ENCODE peak calls at places on chromosomes 16 and 17, in four cellular contexts. W is HL-60; O is CD8-positive, alpha-beta T cell; B is lower leg skin. G is an unnamed sample.

GRCh38 chr17:28667870-28668269 is 5.9 kb downstream of the SUPT6H start:
- DNase-seq in W (no peak), O (no peak), B (peak), G (no peak)

GRCh38 chr16:89099905-89100304 is 6.3 kb downstream of the ACSF3 start:
- DNase-seq in W (peak), O (no peak), B (no peak), G (no peak)

GRCh38 chr17:58337600-58338453 is 9.2 kb upstream of the TSPOAP1 start:
- DNase-seq in W (peak), O (peak), B (peak), G (peak)

GRCh38 chr17:35743911-35744328 is 9.1 kb downstream of the GAS2L2 start:
- DNase-seq in W (peak), O (no peak), B (no peak), G (no peak)

GRCh38 chr17:2419526-2419925 is 18.7 kb upstream of the MNT start:
- DNase-seq in W (no peak), O (no peak), B (no peak), G (no peak)

GRCh38 chr17:4852504-4853075 is 19.4 kb downstream of the MINK1 start:
- DNase-seq in W (no peak), O (no peak), B (no peak), G (no peak)

GRCh38 chr17:69713815-69714214 is 299.3 kb downstream of the MAP2K6 start:
- DNase-seq in W (no peak), O (no peak), B (no peak), G (no peak)

GRCh38 chr16:84278968-84279367 is 15.7 kb upstream of the WFDC1 start:
- DNase-seq in W (no peak), O (no peak), B (no peak), G (no peak)

GRCh38 chr17:69900829-69901228 is 174.2 kb upstream of the KCNJ16 start:
- DNase-seq in W (no peak), O (no peak), B (no peak), G (no peak)

GRCh38 chr17:79965806-79966205 is 69.9 kb downstream of the TBC1D16 start:
- DNase-seq in W (no peak), O (no peak), B (peak), G (peak)

GRCh38 chr16:89431158-89431584 is 59.2 kb downstream of the ANKRD11 start:
- DNase-seq in W (no peak), O (no peak), B (no peak), G (no peak)

GRCh38 chr17:66661411-66661843 is 173.5 kb upstream of the CACNG5 start:
- DNase-seq in W (peak), O (no peak), B (no peak), G (no peak)

GRCh38 chr17:8015957-8016631 is 13.7 kb downstream of the GUCY2D start:
- DNase-seq in W (no peak), O (no peak), B (peak), G (peak)

GRCh38 chr17:82964851-82965341 is 114.5 kb upstream of the METRNL start:
- DNase-seq in W (no peak), O (no peak), B (no peak), G (peak)

GRCh38 chr17:19022128-19022527 is 17.6 kb upstream of the FAM83G start:
- DNase-seq in W (no peak), O (no peak), B (no peak), G (no peak)

GRCh38 chr17:17840751-17841591 is 4.2 kb upstream of the SREBF1 start:
- DNase-seq in W (no peak), O (no peak), B (no peak), G (no peak)

GRCh38 chr17:44956076-44956475 is 8.5 kb upstream of the KIF18B start:
- DNase-seq in W (no peak), O (no peak), B (no peak), G (no peak)

GRCh38 chr16:28925386-28926228 is 569 bp upstream of the RABEP2 start:
- DNase-seq in W (peak), O (peak), B (peak), G (peak)

GRCh38 chr16:30700491-30700890 is 1.5 kb downstream of the SRCAP start:
- DNase-seq in W (no peak), O (no peak), B (no peak), G (no peak)

GRCh38 chr17:29215717-29216116 is 30.9 kb upstream of the CRYBA1 start:
- DNase-seq in W (no peak), O (no peak), B (peak), G (no peak)

GRCh38 chr16:23132921-23133532 is 16.2 kb downstream of the USP31 start:
- DNase-seq in W (no peak), O (no peak), B (no peak), G (no peak)
- H3K4me3 ChIP-seq in W (no peak), O (no peak), B (no peak), G (peak)

GRCh38 chr17:13600475-13601316 is 1.0 kb downstream of the HS3ST3A1 start:
- DNase-seq in W (no peak), O (no peak), B (no peak), G (no peak)
- H3K4me3 ChIP-seq in W (no peak), O (no peak), B (peak), G (peak)

GRCh38 chr16:50467943-50468748 is 80.0 kb upstream of the NKD1 start:
- DNase-seq in W (no peak), O (no peak), B (peak), G (no peak)
- H3K4me3 ChIP-seq in W (no peak), O (no peak), B (no peak), G (peak)

GRCh38 chr17:32330142-32330541 is 11.8 kb downstream of the C17orf75 start:
- DNase-seq in W (no peak), O (no peak), B (no peak), G (no peak)
- H3K4me3 ChIP-seq in W (no peak), O (no peak), B (no peak), G (no peak)

GRCh38 chr16:4115209-4115940 is 867 bp downstream of the ADCY9 start:
- DNase-seq in W (peak), O (peak), B (peak), G (peak)
- H3K4me3 ChIP-seq in W (peak), O (peak), B (peak), G (peak)

GRCh38 chr16:23124315-23124714 is 24.9 kb downstream of the USP31 start:
- DNase-seq in W (no peak), O (no peak), B (no peak), G (no peak)

GRCh38 chr16:23119570-23119969 is 29.7 kb downstream of the USP31 start:
- DNase-seq in W (no peak), O (no peak), B (no peak), G (no peak)

GRCh38 chr16:23120562-23120961 is 28.7 kb downstream of the USP31 start:
- DNase-seq in W (no peak), O (no peak), B (no peak), G (no peak)

GRCh38 chr16:23122107-23122506 is 27.1 kb downstream of the USP31 start:
- DNase-seq in W (no peak), O (no peak), B (no peak), G (no peak)

GRCh38 chr16:23121024-23121423 is 28.2 kb downstream of the USP31 start:
- DNase-seq in W (no peak), O (no peak), B (no peak), G (no peak)
- H3K4me3 ChIP-seq in W (no peak), O (no peak), B (no peak), G (no peak)

DNA sequence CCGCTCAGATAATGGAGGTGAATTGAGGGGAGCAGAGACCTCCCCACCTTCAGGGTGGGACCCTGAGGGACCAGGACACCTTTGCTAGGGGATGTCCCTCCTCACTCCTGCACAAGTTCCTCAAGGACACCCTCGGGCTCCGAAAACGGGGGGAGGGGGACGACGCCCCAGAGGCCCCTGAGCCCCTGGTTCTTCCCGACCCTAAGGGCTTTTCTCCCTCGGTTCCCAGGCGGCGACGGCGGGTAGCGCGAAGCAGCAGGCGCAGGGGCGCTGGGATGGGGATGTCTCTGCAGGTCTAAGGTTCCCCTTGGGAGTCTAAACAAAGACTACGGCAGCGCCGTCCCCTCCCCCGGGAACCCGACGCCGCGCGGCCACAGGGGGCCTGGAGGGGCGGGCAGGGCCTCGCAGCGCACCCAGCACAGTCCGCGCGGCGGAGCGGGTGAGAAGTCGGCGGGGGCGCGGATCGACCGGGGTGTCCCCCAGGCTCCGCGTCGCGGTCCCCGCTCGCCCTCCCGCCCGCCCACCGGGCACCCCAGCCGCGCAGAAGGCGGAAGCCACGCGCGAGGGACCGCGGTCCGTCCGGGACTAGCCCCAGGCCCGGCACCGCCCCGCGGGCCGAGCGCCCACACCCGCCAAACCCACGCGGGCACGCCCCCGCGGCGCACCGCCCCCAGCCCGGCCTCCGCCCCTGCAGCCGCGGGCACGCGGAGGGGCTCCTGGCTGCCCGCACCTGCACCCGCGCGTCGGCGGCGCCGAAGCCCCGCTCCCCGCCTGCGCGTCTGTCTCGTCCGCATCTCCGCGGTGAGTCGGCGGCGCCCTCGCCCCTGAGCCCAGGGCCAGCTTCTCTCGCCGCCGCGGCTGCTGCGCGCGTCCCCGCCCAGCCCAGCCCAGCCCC is 36.7 kb upstream of the NDRG4 start:
- DNase-seq in W (no peak), O (no peak), B (no peak), G (no peak)
- H3K4me3 ChIP-seq in W (no peak), O (no peak), B (peak), G (peak)

GRCh38 chr17:76121932-76122383 is 18.4 kb upstream of the EXOC7 start:
- DNase-seq in W (no peak), O (peak), B (no peak), G (no peak)
- H3K4me3 ChIP-seq in W (peak), O (peak), B (no peak), G (peak)

DNA sequence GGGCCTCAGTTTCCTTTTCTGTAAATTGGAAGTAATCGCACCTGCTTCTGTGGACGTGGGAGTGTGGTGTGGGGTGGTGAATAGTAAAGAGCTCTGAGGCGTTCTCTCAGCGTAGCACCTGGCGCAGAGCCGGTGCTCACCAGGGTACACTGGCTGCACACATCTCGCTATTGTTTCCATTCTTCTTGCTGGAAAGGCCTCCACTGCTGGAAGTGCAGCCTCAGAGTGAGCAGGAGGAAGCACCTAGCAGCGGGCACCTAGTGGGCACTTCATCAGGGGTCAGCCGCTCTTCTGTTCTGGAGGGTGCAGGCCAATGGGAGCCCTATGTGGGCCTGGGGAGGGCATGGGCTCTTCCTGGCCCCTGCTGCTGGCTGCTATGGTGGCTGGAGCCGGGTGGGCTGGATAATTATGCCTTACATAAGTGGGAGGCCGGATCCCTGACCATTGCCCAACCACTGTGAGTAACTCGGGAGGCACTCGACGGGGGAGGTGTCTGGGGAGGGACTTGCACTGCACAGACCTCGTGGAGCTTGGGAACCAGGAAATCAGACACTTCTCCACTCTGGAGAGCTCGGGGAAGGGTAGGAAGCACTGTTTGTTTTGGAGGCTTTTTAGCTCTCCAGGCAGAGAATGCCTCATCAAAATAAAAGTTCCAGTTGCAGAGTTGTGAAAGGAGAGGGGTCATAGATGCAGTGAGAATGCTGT is 1.7 kb downstream of the MAP2K3 start:
- DNase-seq in W (peak), O (no peak), B (peak), G (peak)
- H3K4me3 ChIP-seq in W (peak), O (peak), B (peak), G (peak)

GRCh38 chr16:85751665-85752501 is 987 bp upstream of the C16orf74 start:
- DNase-seq in W (no peak), O (no peak), B (no peak), G (no peak)
- H3K4me3 ChIP-seq in W (no peak), O (no peak), B (no peak), G (no peak)

G was measured in coronary artery.